ENCODE peak calls at places on chromosomes 2 and 18, in ten cellular contexts. H, Q, F, Y, E, U, D, M, C and R are unnamed samples.

GRCh38 chr2:28347596-28347995 is 45.1 kb upstream of the FOSL2 start:
- ATAC-seq in C (no peak), M (no peak), U (no peak), E (no peak), Q (peak; percentile 33), F (no peak), D (no peak), H (no peak), Y (no peak), R (peak; percentile 12)

GRCh38 chr2:118046628-118047210 is 32.8 kb upstream of the CCDC93 start:
- ATAC-seq in Y (peak; percentile 93), M (peak; percentile 61), H (peak; percentile 69), U (peak; percentile 71), F (peak; percentile 80), D (no peak), E (peak; percentile 50), C (peak; percentile 81), Q (peak; percentile 86), R (no peak)

GRCh38 chr2:224008702-224009261 is 30.3 kb downstream of the SERPINE2 start:
- ATAC-seq in H (no peak), C (no peak), D (peak; percentile 38), U (peak; percentile 23), Q (no peak), M (peak; percentile 73), Y (peak; percentile 52), E (peak; percentile 84), F (peak; percentile 91), R (peak; percentile 31)

GRCh38 chr2:223523541-223523940 is 78.6 kb downstream of the SCG2 start:
- ATAC-seq in E (no peak), M (no peak), C (no peak), Q (peak; percentile 40), H (peak; percentile 83), U (no peak), D (no peak), F (no peak), Y (no peak), R (no peak)

GRCh38 chr18:44742741-44743311 is 62.1 kb downstream of the SETBP1 start:
- ATAC-seq in Y (peak; percentile 89), E (no peak), H (no peak), Q (peak; percentile 90), C (peak; percentile 40), D (peak; percentile 70), U (no peak), F (peak; percentile 18), M (peak; percentile 25), R (peak; percentile 76)

GRCh38 chr2:226477221-226478120 is 322.1 kb downstream of the IRS1 start:
- ATAC-seq in F (no peak), C (no peak), D (no peak), Y (no peak), H (no peak), U (no peak), E (no peak), M (no peak), Q (peak; percentile 31), R (peak; percentile 57)

GRCh38 chr2:207311316-207312005 is 145.7 kb upstream of the KLF7 start:
- ATAC-seq in M (peak; percentile 96), Q (peak; percentile 90), E (peak; percentile 87), D (peak; percentile 96), Y (peak; percentile 80), U (peak; percentile 77), F (peak; percentile 55), C (peak; percentile 82), H (peak; percentile 73), R (peak; percentile 89)

GRCh38 chr2:212845941-212846340 is 305.5 kb downstream of the IKZF2 start:
- ATAC-seq in E (no peak), D (no peak), F (no peak), C (peak; percentile 46), U (no peak), H (no peak), Y (no peak), Q (no peak), M (no peak), R (peak; percentile 65)

GRCh38 chr2:77018219-77018618 is 504.0 kb downstream of the LRRTM4 start:
- ATAC-seq in Q (no peak), E (no peak), M (no peak), U (no peak), D (no peak), Y (no peak), F (no peak), H (no peak), C (no peak), R (no peak)

GRCh38 chr2:9408641-9409151 is 14.6 kb downstream of the ITGB1BP1 start:
- ATAC-seq in M (no peak), D (no peak), Y (no peak), C (no peak), Q (no peak), F (peak; percentile 21), U (peak; percentile 42), H (no peak), E (no peak), R (no peak)

GRCh38 chr2:144834954-144835633 is 315.2 kb upstream of the ZEB2 start:
- ATAC-seq in H (peak; percentile 50), D (peak; percentile 56), C (peak; percentile 79), M (peak; percentile 59), F (no peak), Y (no peak), E (no peak), Q (peak; percentile 42), U (peak; percentile 91), R (no peak)

DNA sequence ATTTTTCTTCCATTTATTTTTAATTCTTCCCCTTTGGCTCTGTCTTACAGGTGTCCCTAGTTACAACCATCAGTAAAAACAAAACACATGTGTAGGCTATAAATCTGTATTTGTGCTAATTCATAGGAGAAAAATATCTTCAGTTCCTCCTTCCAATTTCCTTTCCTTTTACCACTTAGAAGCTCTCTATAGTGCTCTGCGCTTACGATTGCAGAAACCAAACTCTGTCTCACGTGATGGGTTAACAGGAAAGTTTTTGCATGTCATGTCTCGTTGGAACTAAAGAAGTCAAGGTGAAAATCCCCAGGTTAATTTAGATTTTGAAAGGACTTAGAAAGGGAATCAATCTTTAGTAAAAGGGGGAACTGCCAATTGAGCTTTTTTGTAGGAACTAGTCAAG is 1390.5 kb upstream of the ZEB2 start:
- ATAC-seq in Q (no peak), F (no peak), M (no peak), D (no peak), Y (no peak), E (no peak), C (no peak), U (no peak), H (no peak), R (no peak)
- TF ChIP-seq CTCF in Q (no peak), F (no peak), M (no peak), D (no peak), Y (no peak), E (no peak), C (no peak), U (no peak), H (no peak), R (no peak)

GRCh38 chr2:237661799-237662328 is 34.5 kb downstream of the LRRFIP1 start:
- ATAC-seq in F (no peak), U (no peak), D (no peak), E (no peak), Y (no peak), M (no peak), H (no peak), Q (no peak), C (no peak), R (no peak)

GRCh38 chr2:237663517-237663916 is 36.1 kb downstream of the LRRFIP1 start:
- ATAC-seq in D (peak; percentile 35), M (peak; percentile 51), F (no peak), Q (no peak), H (no peak), Y (no peak), E (no peak), C (no peak), U (no peak), R (no peak)

GRCh38 chr2:237664151-237664550 is 36.8 kb downstream of the LRRFIP1 start:
- ATAC-seq in D (peak; percentile 56), E (no peak), Y (no peak), H (no peak), M (no peak), F (no peak), Q (no peak), U (no peak), C (no peak), R (no peak)

GRCh38 chr2:237660381-237660900 is 33.1 kb downstream of the LRRFIP1 start:
- ATAC-seq in D (no peak), Y (no peak), U (peak; percentile 27), Q (no peak), F (no peak), C (no peak), H (no peak), M (no peak), E (no peak), R (no peak)

GRCh38 chr2:237662671-237663093 is 35.3 kb downstream of the LRRFIP1 start:
- ATAC-seq in Q (peak; percentile 96), C (peak; percentile 92), D (peak; percentile 84), M (peak; percentile 94), E (peak; percentile 82), Y (peak; percentile 97), U (peak; percentile 47), H (peak; percentile 96), F (peak; percentile 98), R (peak; percentile 95)
- TF ChIP-seq POLR2A in Q (no peak), C (no peak), D (no peak), M (no peak), E (no peak), Y (no peak), U (no peak), H (no peak), F (no peak), R (no peak)

GRCh38 chr18:3494569-3494968 is 44.6 kb downstream of the TGIF1 start:
- ATAC-seq in H (no peak), Q (no peak), Y (peak; percentile 17), C (no peak), M (no peak), E (no peak), F (no peak), D (no peak), U (no peak), R (no peak)
- TF ChIP-seq CTCF in H (no peak), Q (no peak), Y (no peak), C (no peak), M (no peak), E (no peak), F (no peak), D (no peak), U (no peak), R (no peak)

GRCh38 chr2:101249826-101250225 is 2.9 kb upstream of the CNOT11 start:
- ATAC-seq in F (no peak), H (no peak), U (no peak), Y (no peak), M (no peak), C (no peak), Q (no peak), D (no peak), E (no peak), R (no peak)

GRCh38 chr2:101251844-101252407 is 760 bp upstream of the CNOT11 start:
- ATAC-seq in D (peak; percentile 44), Q (peak; percentile 69), H (peak; percentile 75), E (peak; percentile 79), C (peak; percentile 66), Y (peak; percentile 43), M (peak; percentile 80), U (peak; percentile 85), F (peak; percentile 65), R (peak; percentile 56)

GRCh38 chr2:101253013-101253712 is 477 bp downstream of the CNOT11 start:
- ATAC-seq in Y (peak; percentile 73), E (peak; percentile 74), M (peak; percentile 81), F (peak; percentile 69), Q (peak; percentile 82), U (peak; percentile 73), C (peak; percentile 44), H (peak; percentile 32), D (peak; percentile 69), R (peak; percentile 70)

GRCh38 chr2:101253713-101254085 is 1.0 kb downstream of the CNOT11 start:
- ATAC-seq in F (no peak), C (no peak), D (no peak), H (no peak), Y (no peak), E (no peak), U (no peak), M (no peak), Q (no peak), R (no peak)

GRCh38 chr2:101252408-101253012 is at the start of gene CNOT11:
- ATAC-seq in E (peak; percentile 95), Y (peak; percentile 96), D (peak; percentile 96), F (peak; percentile 92), M (peak; percentile 96), C (peak; percentile 95), U (peak; percentile 98), H (peak; percentile 90), Q (peak; percentile 96), R (peak; percentile 94)
- TF ChIP-seq POLR2A in E (peak; percentile 97), Y (peak; percentile 88), D (peak; percentile 73), F (peak; percentile 76), M (peak; percentile 96), C (peak; percentile 78), U (peak; percentile 96), H (peak; percentile 89), Q (peak; percentile 91), R (peak; percentile 81)